ENCODE peak calls at places on chromosomes 4 and X, in six cellular contexts. One of them, this sample, is unnamed. For H3K9me3, the result is how much of the 10 kb centered on the place peaks cover.

GRCh38 chrX:106791495-106791894 is 11.0 kb upstream of the TBC1D8B start:
- DNase-seq in adrenal gland: no peak
- DNase-seq in stomach: no peak
- DNase-seq in neuronal stem cell: no peak
- DNase-seq in A549: no peak
- DNase-seq in heart left ventricle: no peak
- DNase-seq in this sample: no peak

GRCh38 chr4:822361-823092 is 3.4 kb downstream of the CPLX1 start:
- DNase-seq in adrenal gland: no peak
- DNase-seq in stomach: no peak
- DNase-seq in neuronal stem cell: no peak
- DNase-seq in A549: no peak
- DNase-seq in heart left ventricle: no peak
- DNase-seq in this sample: no peak

GRCh38 chr4:123340381-123340701 is 56.3 kb upstream of the SPRY1 start:
- DNase-seq in adrenal gland: no peak
- DNase-seq in stomach: no peak
- DNase-seq in neuronal stem cell: no peak
- DNase-seq in A549: peak
- DNase-seq in heart left ventricle: no peak
- DNase-seq in this sample: no peak

GRCh38 chr4:43130228-43131021 is 237.9 kb downstream of the GRXCR1 start:
- DNase-seq in adrenal gland: no peak
- DNase-seq in stomach: no peak
- DNase-seq in neuronal stem cell: no peak
- DNase-seq in A549: no peak
- DNase-seq in heart left ventricle: no peak
- DNase-seq in this sample: no peak

GRCh38 chrX:120791013-120791643 is 84.5 kb downstream of the CT47B1 start:
- DNase-seq in adrenal gland: peak
- DNase-seq in stomach: peak
- DNase-seq in neuronal stem cell: no peak
- DNase-seq in A549: no peak
- DNase-seq in heart left ventricle: peak
- DNase-seq in this sample: no peak

GRCh38 chr4:26424143-26424542 is 66.1 kb downstream of the CCKAR start:
- DNase-seq in adrenal gland: no peak
- DNase-seq in stomach: no peak
- DNase-seq in neuronal stem cell: no peak
- DNase-seq in A549: no peak
- DNase-seq in heart left ventricle: no peak
- DNase-seq in this sample: no peak

GRCh38 chr4:85823295-85823694 is 348.3 kb downstream of the ARHGAP24 start:
- DNase-seq in adrenal gland: no peak
- DNase-seq in stomach: no peak
- DNase-seq in neuronal stem cell: no peak
- DNase-seq in A549: no peak
- DNase-seq in heart left ventricle: no peak
- DNase-seq in this sample: no peak

GRCh38 chrX:50813843-50814661 is at the start of gene SHROOM4:
- DNase-seq in adrenal gland: peak
- DNase-seq in stomach: peak
- DNase-seq in neuronal stem cell: peak
- DNase-seq in A549: no peak
- DNase-seq in heart left ventricle: peak
- DNase-seq in this sample: no peak

GRCh38 chr4:34010703-34011102 is 2233.6 kb downstream of the ARAP2 start:
- DNase-seq in adrenal gland: no peak
- DNase-seq in stomach: no peak
- DNase-seq in neuronal stem cell: no peak
- DNase-seq in A549: no peak
- DNase-seq in heart left ventricle: no peak
- DNase-seq in this sample: no peak

GRCh38 chr4:153781717-153782416 is 7.0 kb downstream of the SFRP2 start:
- DNase-seq in adrenal gland: no peak
- DNase-seq in stomach: no peak
- DNase-seq in neuronal stem cell: no peak
- DNase-seq in A549: no peak
- DNase-seq in heart left ventricle: no peak
- DNase-seq in this sample: no peak

GRCh38 chr4:164779811-164780216 is 25.9 kb downstream of the SMIM31 start:
- DNase-seq in adrenal gland: peak
- DNase-seq in stomach: peak
- DNase-seq in neuronal stem cell: peak
- DNase-seq in A549: peak
- DNase-seq in heart left ventricle: no peak
- DNase-seq in this sample: no peak

DNA sequence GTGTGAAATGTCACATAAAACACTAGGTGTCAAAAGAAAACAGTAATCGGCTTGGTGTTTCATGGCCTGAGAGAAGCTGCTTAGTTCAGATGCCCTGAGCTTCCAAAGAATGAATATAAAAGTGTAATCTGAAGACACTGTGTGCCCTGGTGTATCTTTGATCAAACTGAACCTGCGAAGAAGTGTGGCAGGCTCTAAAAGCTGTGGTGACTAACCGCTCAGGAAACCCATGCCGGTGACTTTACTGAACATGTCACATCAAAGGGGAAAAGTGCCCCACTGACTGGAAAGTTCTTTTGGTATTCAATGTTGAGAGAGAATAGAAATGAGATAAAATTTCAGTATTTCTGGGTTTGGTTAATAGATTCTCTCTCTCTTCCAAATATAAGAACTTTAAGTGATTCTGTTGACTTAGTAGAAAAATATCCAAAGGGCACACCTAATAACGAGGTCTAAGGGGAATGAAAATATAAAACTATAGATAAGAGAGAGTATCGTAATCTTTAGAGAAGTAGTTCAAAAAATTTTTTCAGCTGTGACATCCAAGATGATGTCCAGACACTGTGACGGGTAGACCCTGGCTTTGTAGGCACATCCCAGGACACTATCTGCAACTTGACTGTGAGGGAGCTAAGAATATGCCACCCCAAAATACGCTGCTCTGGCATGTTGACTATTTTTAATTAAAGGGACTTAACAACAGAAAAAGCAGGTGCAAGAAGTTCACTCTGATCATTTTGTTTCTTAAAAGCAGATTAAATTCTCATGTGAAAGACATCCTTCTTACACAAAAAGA is 89.3 kb downstream of the CLCN4 start:
- DNase-seq in adrenal gland: no peak
- DNase-seq in stomach: no peak
- DNase-seq in neuronal stem cell: no peak
- DNase-seq in A549: no peak
- DNase-seq in heart left ventricle: no peak
- DNase-seq in this sample: no peak
- H3K9me3 ChIP-seq in adrenal gland: under half
- H3K9me3 ChIP-seq in stomach: under half
- H3K9me3 ChIP-seq in neuronal stem cell: under half
- H3K9me3 ChIP-seq in A549: under half
- H3K9me3 ChIP-seq in heart left ventricle: under half
- H3K9me3 ChIP-seq in this sample: under half

GRCh38 chrX:145002776-145003175 is 244.5 kb upstream of the SPANXN1 start:
- DNase-seq in adrenal gland: no peak
- DNase-seq in stomach: no peak
- DNase-seq in neuronal stem cell: no peak
- DNase-seq in A549: no peak
- DNase-seq in heart left ventricle: no peak
- DNase-seq in this sample: no peak

GRCh38 chrX:145003443-145003842 is 243.9 kb upstream of the SPANXN1 start:
- DNase-seq in adrenal gland: no peak
- DNase-seq in stomach: no peak
- DNase-seq in neuronal stem cell: no peak
- DNase-seq in A549: no peak
- DNase-seq in heart left ventricle: no peak
- DNase-seq in this sample: no peak
- H3K9me3 ChIP-seq in adrenal gland: under half
- H3K9me3 ChIP-seq in stomach: under half
- H3K9me3 ChIP-seq in neuronal stem cell: under half
- H3K9me3 ChIP-seq in A549: under half
- H3K9me3 ChIP-seq in heart left ventricle: under half
- H3K9me3 ChIP-seq in this sample: under half

GRCh38 chr4:18842431-18842830 is 820.9 kb upstream of the LCORL start:
- DNase-seq in adrenal gland: no peak
- DNase-seq in stomach: no peak
- DNase-seq in neuronal stem cell: no peak
- DNase-seq in A549: no peak
- DNase-seq in heart left ventricle: no peak
- DNase-seq in this sample: no peak
- H3K9me3 ChIP-seq in adrenal gland: under half
- H3K9me3 ChIP-seq in stomach: under half
- H3K9me3 ChIP-seq in neuronal stem cell: under half
- H3K9me3 ChIP-seq in A549: under half
- H3K9me3 ChIP-seq in heart left ventricle: under half
- H3K9me3 ChIP-seq in this sample: under half

GRCh38 chr4:6055030-6055429 is 36.8 kb upstream of the C4orf50 start:
- DNase-seq in adrenal gland: no peak
- DNase-seq in stomach: no peak
- DNase-seq in neuronal stem cell: no peak
- DNase-seq in A549: no peak
- DNase-seq in heart left ventricle: no peak
- DNase-seq in this sample: no peak
- H3K9me3 ChIP-seq in adrenal gland: under half
- H3K9me3 ChIP-seq in stomach: under half
- H3K9me3 ChIP-seq in neuronal stem cell: under half
- H3K9me3 ChIP-seq in A549: under half
- H3K9me3 ChIP-seq in heart left ventricle: under half
- H3K9me3 ChIP-seq in this sample: under half

GRCh38 chrX:53550756-53551463 is 116.7 kb upstream of the HSD17B10 start:
- DNase-seq in adrenal gland: no peak
- DNase-seq in stomach: no peak
- DNase-seq in neuronal stem cell: no peak
- DNase-seq in A549: no peak
- DNase-seq in heart left ventricle: no peak
- DNase-seq in this sample: no peak

GRCh38 chrX:53544936-53545335 is 110.8 kb upstream of the HSD17B10 start:
- DNase-seq in adrenal gland: no peak
- DNase-seq in stomach: no peak
- DNase-seq in neuronal stem cell: no peak
- DNase-seq in A549: no peak
- DNase-seq in heart left ventricle: no peak
- DNase-seq in this sample: no peak

DNA sequence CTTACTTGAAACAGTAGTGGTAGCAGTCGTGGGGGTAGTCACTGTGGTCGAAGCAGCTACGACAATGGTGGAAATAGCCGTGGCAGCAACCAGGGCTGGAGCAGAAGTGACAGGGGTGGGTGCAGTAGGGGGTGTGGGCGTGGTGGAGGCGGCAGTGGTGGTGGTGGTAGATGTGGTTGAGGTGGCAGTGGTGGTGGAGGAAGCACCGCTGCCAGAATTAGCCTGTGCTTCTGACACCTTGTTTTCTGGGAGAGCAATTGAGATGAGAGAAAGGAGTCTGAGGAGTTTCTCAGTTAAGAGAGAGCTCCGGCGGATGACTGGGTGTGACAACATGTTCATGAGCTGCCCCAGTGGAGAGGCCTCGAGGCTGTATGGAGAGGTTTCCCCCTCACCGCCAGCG is 113.5 kb upstream of the HSD17B10 start:
- DNase-seq in adrenal gland: no peak
- DNase-seq in stomach: no peak
- DNase-seq in neuronal stem cell: no peak
- DNase-seq in A549: no peak
- DNase-seq in heart left ventricle: no peak
- DNase-seq in this sample: no peak
- H3K9me3 ChIP-seq in adrenal gland: under half
- H3K9me3 ChIP-seq in stomach: under half
- H3K9me3 ChIP-seq in neuronal stem cell: under half
- H3K9me3 ChIP-seq in A549: under half
- H3K9me3 ChIP-seq in heart left ventricle: under half
- H3K9me3 ChIP-seq in this sample: under half

GRCh38 chrX:102067966-102068723 is 57.3 kb upstream of the TCEAL2 start:
- DNase-seq in adrenal gland: peak
- DNase-seq in stomach: no peak
- DNase-seq in neuronal stem cell: no peak
- DNase-seq in A549: peak
- DNase-seq in heart left ventricle: no peak
- DNase-seq in this sample: no peak

DNA sequence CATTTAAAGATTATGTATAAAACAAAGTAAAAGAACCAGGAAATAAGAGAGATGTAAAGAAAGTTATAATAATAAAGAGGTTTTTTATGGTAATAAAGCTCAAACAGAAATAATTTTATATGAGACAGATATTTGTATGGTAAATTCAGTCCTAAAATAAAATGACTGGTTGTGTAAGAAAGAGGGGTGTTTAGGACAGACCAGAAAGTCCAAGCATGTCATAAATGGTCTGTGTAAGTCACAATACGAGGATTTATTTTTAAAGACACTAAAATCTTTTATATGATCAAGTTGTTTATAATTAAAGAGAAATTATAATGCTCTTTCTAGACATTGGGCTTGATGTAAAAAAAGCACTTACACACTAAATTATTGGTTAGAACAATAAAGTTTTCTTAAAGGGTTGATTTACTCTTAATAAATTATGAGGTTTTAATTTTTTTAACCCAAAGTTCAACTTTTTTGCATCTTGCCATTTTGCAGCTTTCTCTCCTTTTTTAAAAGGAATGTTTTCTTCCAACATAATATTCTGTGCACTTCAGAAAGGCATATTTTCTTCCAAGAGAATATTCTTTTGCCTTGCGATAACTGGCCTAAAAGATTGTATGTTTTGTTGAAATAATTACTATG is 61.9 kb upstream of the TCEAL2 start:
- DNase-seq in adrenal gland: no peak
- DNase-seq in stomach: no peak
- DNase-seq in neuronal stem cell: no peak
- DNase-seq in A549: no peak
- DNase-seq in heart left ventricle: no peak
- DNase-seq in this sample: no peak
- H3K9me3 ChIP-seq in adrenal gland: under half
- H3K9me3 ChIP-seq in stomach: under half
- H3K9me3 ChIP-seq in neuronal stem cell: under half
- H3K9me3 ChIP-seq in A549: under half
- H3K9me3 ChIP-seq in heart left ventricle: under half
- H3K9me3 ChIP-seq in this sample: under half

GRCh38 chr4:114036426-114036825 is 57.0 kb upstream of the ARSJ start:
- DNase-seq in adrenal gland: no peak
- DNase-seq in stomach: no peak
- DNase-seq in neuronal stem cell: no peak
- DNase-seq in A549: no peak
- DNase-seq in heart left ventricle: no peak
- DNase-seq in this sample: no peak
- H3K9me3 ChIP-seq in adrenal gland: under half
- H3K9me3 ChIP-seq in stomach: under half
- H3K9me3 ChIP-seq in neuronal stem cell: under half
- H3K9me3 ChIP-seq in A549: under half
- H3K9me3 ChIP-seq in heart left ventricle: under half
- H3K9me3 ChIP-seq in this sample: under half

GRCh38 chrX:154602226-154602625 is 16.9 kb downstream of the CTAG1B start:
- DNase-seq in adrenal gland: no peak
- DNase-seq in stomach: no peak
- DNase-seq in neuronal stem cell: no peak
- DNase-seq in A549: no peak
- DNase-seq in heart left ventricle: no peak
- DNase-seq in this sample: no peak
- H3K9me3 ChIP-seq in adrenal gland: under half
- H3K9me3 ChIP-seq in stomach: under half
- H3K9me3 ChIP-seq in neuronal stem cell: under half
- H3K9me3 ChIP-seq in A549: under half
- H3K9me3 ChIP-seq in heart left ventricle: under half
- H3K9me3 ChIP-seq in this sample: under half